ENCODE peak calls at places on chromosomes 11 and 22, in nine cellular contexts. R is activated naive CD4-positive, alpha-beta T cell treated with anti-CD3 and anti-CD28 coated beads for 36 hours; L is activated T-cell treated with anti-CD3 and anti-CD28 coated beads, Interleukin-2, amount 50 U/mL, for 72 hours; B is upper lobe of right lung; G is EL; C is MCF 10A; M is effector CD4-positive, alpha-beta T cell; V is fibroblast of the aortic adventitia; W is ACHN. O is an unnamed sample.

GRCh38 chr22:48440176-48440575 is 1387.5 kb downstream of the BRD1 start:
- DNase-seq in R (no peak), L (no peak), B (no peak), G (no peak), C (no peak), M (no peak), V (no peak), W (no peak), O (no peak)

GRCh38 chr11:122115520-122116343 is at the start of gene BLID:
- DNase-seq in R (peak; percentile 8), L (no peak), B (peak; percentile 82), G (peak; percentile 31), C (peak; percentile 34), M (no peak), V (peak; percentile 63), W (peak; percentile 35), O (no peak)

GRCh38 chr11:13010737-13011342 is 1.7 kb downstream of the RASSF10 start:
- DNase-seq in R (no peak), L (no peak), B (peak; percentile 69), G (no peak), C (no peak), M (no peak), V (no peak), W (no peak), O (peak; percentile 53)

GRCh38 chr11:105244157-105244820 is 104.7 kb upstream of the CARD18 start:
- DNase-seq in R (no peak), L (no peak), B (no peak), G (peak; percentile 94), C (peak; percentile 84), M (no peak), V (peak; percentile 91), W (peak; percentile 88), O (peak; percentile 79)

GRCh38 chr22:44823806-44824205 is 71.4 kb downstream of the ARHGAP8 start:
- DNase-seq in R (no peak), L (no peak), B (no peak), G (no peak), C (no peak), M (no peak), V (no peak), W (no peak), O (no peak)

GRCh38 chr11:69470301-69470700 is 11.2 kb upstream of the LINC01488 start:
- DNase-seq in R (no peak), L (no peak), B (no peak), G (no peak), C (no peak), M (no peak), V (no peak), W (no peak), O (no peak)

GRCh38 chr11:73034777-73035176 is 107.3 kb downstream of the FCHSD2 start:
- DNase-seq in R (peak; percentile 28), L (peak; percentile 5), B (no peak), G (no peak), C (no peak), M (no peak), V (no peak), W (no peak), O (no peak)

GRCh38 chr11:101436511-101437142 is 147.2 kb downstream of the TRPC6 start:
- DNase-seq in R (peak; percentile 31), L (peak; percentile 3), B (no peak), G (peak; percentile 48), C (peak; percentile 68), M (no peak), V (peak; percentile 32), W (peak; percentile 30), O (peak; percentile 14)

GRCh38 chr11:104771782-104772181 is 126.5 kb downstream of the CASP12 start:
- DNase-seq in R (no peak), L (no peak), B (no peak), G (no peak), C (no peak), M (no peak), V (no peak), W (no peak), O (peak; percentile 51)

GRCh38 chr11:6812391-6813005 is 13.0 kb upstream of the OR6A2 start:
- DNase-seq in R (peak; percentile 45), L (peak; percentile 50), B (no peak), G (peak; percentile 50), C (peak; percentile 64), M (peak; percentile 3), V (peak; percentile 54), W (peak; percentile 43), O (peak; percentile 28)

O was measured in mammary epithelial cell.